ENCODE peak calls at places on chromosomes 2 and 18, in four cellular contexts. One of them, this sample, is unnamed.

GRCh38 chr2:175734679-175735078 is 267.4 kb downstream of the LNPK start:
- DNase-seq in HCT116: no peak
- DNase-seq in K562: no peak
- DNase-seq in Panc1: no peak
- DNase-seq in this sample: no peak

GRCh38 chr2:233145726-233146125 is 85.6 kb downstream of the INPP5D start:
- DNase-seq in HCT116: no peak
- DNase-seq in K562: no peak
- DNase-seq in Panc1: no peak
- DNase-seq in this sample: no peak

GRCh38 chr18:21636769-21637168 is 24.7 kb downstream of the SNRPD1 start:
- DNase-seq in HCT116: no peak
- DNase-seq in K562: no peak
- DNase-seq in Panc1: no peak
- DNase-seq in this sample: no peak

GRCh38 chr2:195559431-195559914 is 97.6 kb upstream of the SLC39A10 start:
- DNase-seq in HCT116: no peak
- DNase-seq in K562: no peak
- DNase-seq in Panc1: no peak
- DNase-seq in this sample: no peak

GRCh38 chr2:234453216-234453615 is 43.7 kb downstream of the ARL4C start:
- DNase-seq in HCT116: no peak
- DNase-seq in K562: no peak
- DNase-seq in Panc1: no peak
- DNase-seq in this sample: no peak

GRCh38 chr18:63107931-63108330 is 211.6 kb downstream of the BCL2 start:
- DNase-seq in HCT116: no peak
- DNase-seq in K562: no peak
- DNase-seq in Panc1: no peak
- DNase-seq in this sample: no peak

GRCh38 chr18:6565336-6566081 is 150.8 kb upstream of the L3MBTL4 start:
- DNase-seq in HCT116: no peak
- DNase-seq in K562: no peak
- DNase-seq in Panc1: no peak
- DNase-seq in this sample: no peak

GRCh38 chr2:229348135-229348534 is 77.0 kb upstream of the PID1 start:
- DNase-seq in HCT116: no peak
- DNase-seq in K562: no peak
- DNase-seq in Panc1: no peak
- DNase-seq in this sample: no peak

GRCh38 chr2:216350214-216350789 is 22.0 kb downstream of the MARCHF4 start:
- DNase-seq in HCT116: no peak
- DNase-seq in K562: no peak
- DNase-seq in Panc1: no peak
- DNase-seq in this sample: no peak

GRCh38 chr2:57397550-57398360 is 648.9 kb upstream of the VRK2 start:
- DNase-seq in HCT116: no peak
- DNase-seq in K562: no peak
- DNase-seq in Panc1: no peak
- DNase-seq in this sample: no peak

GRCh38 chr2:217160978-217161973 is 301.4 kb upstream of the TNP1 start:
- DNase-seq in HCT116: no peak
- DNase-seq in K562: no peak
- DNase-seq in Panc1: no peak
- DNase-seq in this sample: no peak

GRCh38 chr18:23281626-23282436 is 146.5 kb downstream of the CABLES1 start:
- DNase-seq in HCT116: peak
- DNase-seq in K562: no peak
- DNase-seq in Panc1: no peak
- DNase-seq in this sample: no peak

GRCh38 chr2:55838653-55839052 is 84.9 kb downstream of the EFEMP1 start:
- DNase-seq in HCT116: no peak
- DNase-seq in K562: no peak
- DNase-seq in Panc1: no peak
- DNase-seq in this sample: no peak

GRCh38 chr2:85580206-85580605 is 2.8 kb downstream of the VAMP8 start:
- DNase-seq in HCT116: no peak
- DNase-seq in K562: no peak
- DNase-seq in Panc1: no peak
- DNase-seq in this sample: no peak

GRCh38 chr2:201854841-201855240 is 48.5 kb downstream of the CDK15 start:
- DNase-seq in HCT116: no peak
- DNase-seq in K562: no peak
- DNase-seq in Panc1: no peak
- DNase-seq in this sample: no peak

GRCh38 chr2:9815844-9816279 is 27.4 kb upstream of the TAF1B start:
- DNase-seq in HCT116: no peak
- DNase-seq in K562: no peak
- DNase-seq in Panc1: no peak
- DNase-seq in this sample: no peak

GRCh38 chr2:209577376-209578357 is 153.8 kb downstream of the MAP2 start:
- DNase-seq in HCT116: peak
- DNase-seq in K562: no peak
- DNase-seq in Panc1: no peak
- DNase-seq in this sample: peak

GRCh38 chr2:209661286-209661685 is 110.3 kb upstream of the UNC80 start:
- DNase-seq in HCT116: no peak
- DNase-seq in K562: no peak
- DNase-seq in Panc1: no peak
- DNase-seq in this sample: no peak

GRCh38 chr2:221572821-221573429 is 821 bp upstream of the EPHA4 start:
- DNase-seq in HCT116: no peak
- DNase-seq in K562: no peak
- DNase-seq in Panc1: no peak
- DNase-seq in this sample: no peak

GRCh38 chr2:1625281-1626001 is 118.9 kb downstream of the PXDN start:
- DNase-seq in HCT116: peak
- DNase-seq in K562: no peak
- DNase-seq in Panc1: peak
- DNase-seq in this sample: no peak

GRCh38 chr18:36158261-36158867 is 28.7 kb downstream of the ELP2 start:
- DNase-seq in HCT116: no peak
- DNase-seq in K562: no peak
- DNase-seq in Panc1: no peak
- DNase-seq in this sample: no peak

GRCh38 chr2:82675186-82675585 is 1783.9 kb downstream of the SUCLG1 start:
- DNase-seq in HCT116: no peak
- DNase-seq in K562: no peak
- DNase-seq in Panc1: no peak
- DNase-seq in this sample: no peak

GRCh38 chr2:167756427-167756826 is 491.0 kb downstream of the STK39 start:
- DNase-seq in HCT116: no peak
- DNase-seq in K562: no peak
- DNase-seq in Panc1: no peak
- DNase-seq in this sample: peak

GRCh38 chr2:128277961-128278681 is 40.5 kb downstream of the HS6ST1 start:
- DNase-seq in HCT116: no peak
- DNase-seq in K562: no peak
- DNase-seq in Panc1: no peak
- DNase-seq in this sample: no peak

GRCh38 chr2:241772063-241772499 is 4.5 kb upstream of the GAL3ST2 start:
- DNase-seq in HCT116: no peak
- DNase-seq in K562: no peak
- DNase-seq in Panc1: no peak
- DNase-seq in this sample: peak

GRCh38 chr2:235614900-235615712 is 121.3 kb downstream of the AGAP1 start:
- DNase-seq in HCT116: no peak
- DNase-seq in K562: no peak
- DNase-seq in Panc1: no peak
- DNase-seq in this sample: peak

GRCh38 chr2:187826023-187826422 is 271.8 kb upstream of the TFPI start:
- DNase-seq in HCT116: no peak
- DNase-seq in K562: no peak
- DNase-seq in Panc1: no peak
- DNase-seq in this sample: no peak

GRCh38 chr2:112712903-112713584 is 7.8 kb upstream of the NT5DC4 start:
- DNase-seq in HCT116: no peak
- DNase-seq in K562: peak
- DNase-seq in Panc1: no peak
- DNase-seq in this sample: peak

GRCh38 chr18:24271381-24272331 is 126.0 kb downstream of the OSBPL1A start:
- DNase-seq in HCT116: peak
- DNase-seq in K562: no peak
- DNase-seq in Panc1: no peak
- DNase-seq in this sample: peak

GRCh38 chr2:54438271-54438670 is 17.9 kb upstream of the SPTBN1 start:
- DNase-seq in HCT116: no peak
- DNase-seq in K562: no peak
- DNase-seq in Panc1: no peak
- DNase-seq in this sample: no peak

GRCh38 chr2:17594533-17595391 is 54.3 kb downstream of the VSNL1 start:
- DNase-seq in HCT116: no peak
- DNase-seq in K562: no peak
- DNase-seq in Panc1: no peak
- DNase-seq in this sample: peak

DNA sequence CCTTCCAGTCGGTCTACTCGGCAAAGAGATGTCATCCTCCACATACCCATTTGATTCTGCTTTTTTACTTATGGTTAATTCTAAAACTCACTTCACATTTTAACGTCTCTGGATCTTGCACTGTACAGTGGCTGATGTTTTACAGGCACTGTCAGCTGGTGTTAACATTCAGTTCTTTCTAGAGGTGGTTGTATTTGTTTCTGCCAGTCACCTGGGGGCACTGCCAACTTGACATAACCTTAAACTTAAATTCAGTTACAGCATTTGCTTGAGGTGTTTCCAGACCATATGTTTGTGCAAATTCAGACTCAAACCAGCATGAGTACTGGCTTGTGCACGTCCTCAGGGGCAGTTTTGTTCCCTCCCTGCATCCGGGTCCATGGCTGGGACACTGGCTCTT is 5.3 kb upstream of the TMEM185B start:
- DNase-seq in HCT116: no peak
- DNase-seq in K562: no peak
- DNase-seq in Panc1: no peak
- DNase-seq in this sample: no peak
- TF ChIP-seq TCF7L2 in HCT116: no peak
- TF ChIP-seq TCF7L2 in K562: no peak
- TF ChIP-seq TCF7L2 in Panc1: no peak
- TF ChIP-seq TCF7L2 in this sample: no peak

DNA sequence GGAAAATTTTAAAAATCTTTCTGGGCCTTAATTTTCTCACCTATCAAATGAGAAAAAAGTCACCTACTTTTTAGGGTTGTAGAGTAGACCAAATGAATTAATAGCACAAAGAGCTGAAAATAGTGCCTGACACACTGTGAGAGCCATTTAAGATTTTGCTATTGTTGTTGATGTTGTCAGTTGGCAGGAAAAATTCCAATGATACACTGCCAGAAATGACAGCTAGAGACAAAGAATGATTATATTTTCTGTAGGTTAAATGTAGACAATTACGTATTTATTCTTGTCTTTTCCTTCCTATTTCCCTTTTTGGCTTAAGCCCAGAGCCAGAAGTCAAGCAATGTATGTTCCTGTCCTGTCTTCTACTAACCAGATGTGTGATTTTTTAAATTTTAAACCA is 17.2 kb downstream of the NRXN1 start:
- DNase-seq in HCT116: no peak
- DNase-seq in K562: no peak
- DNase-seq in Panc1: no peak
- DNase-seq in this sample: no peak
- TF ChIP-seq TCF7L2 in HCT116: no peak
- TF ChIP-seq TCF7L2 in K562: no peak
- TF ChIP-seq TCF7L2 in Panc1: no peak
- TF ChIP-seq TCF7L2 in this sample: no peak

GRCh38 chr2:191910518-191910917 is 63.6 kb upstream of the CAVIN2 start:
- DNase-seq in HCT116: no peak
- DNase-seq in K562: no peak
- DNase-seq in Panc1: no peak
- DNase-seq in this sample: no peak
- TF ChIP-seq TCF7L2 in HCT116: no peak
- TF ChIP-seq TCF7L2 in K562: no peak
- TF ChIP-seq TCF7L2 in Panc1: no peak
- TF ChIP-seq TCF7L2 in this sample: no peak

DNA sequence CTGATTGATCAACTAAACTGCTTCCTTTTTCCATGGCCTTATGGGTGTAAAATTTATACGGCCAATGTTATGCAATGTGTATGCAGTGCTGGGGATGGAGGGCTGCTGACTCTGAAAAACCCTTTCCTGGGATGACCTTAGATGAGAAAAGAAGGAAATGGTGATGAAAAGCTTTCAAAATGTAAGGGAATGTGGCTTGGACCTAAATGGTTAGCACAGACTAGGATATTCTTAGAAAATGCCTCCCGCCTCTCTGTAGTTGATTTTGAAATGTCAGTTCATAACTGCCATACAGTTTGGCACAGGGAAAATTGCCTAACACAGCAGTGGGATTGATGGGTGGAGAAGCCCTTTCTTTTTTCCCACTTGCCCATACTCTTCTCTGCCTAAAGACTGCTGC is 9.4 kb upstream of the B3GNT2 start:
- DNase-seq in HCT116: no peak
- DNase-seq in K562: no peak
- DNase-seq in Panc1: no peak
- DNase-seq in this sample: no peak
- TF ChIP-seq TCF7L2 in HCT116: no peak
- TF ChIP-seq TCF7L2 in K562: no peak
- TF ChIP-seq TCF7L2 in Panc1: no peak
- TF ChIP-seq TCF7L2 in this sample: no peak

GRCh38 chr2:121721926-121722325 is 14.7 kb downstream of the NIFK start:
- DNase-seq in HCT116: no peak
- DNase-seq in K562: no peak
- DNase-seq in Panc1: peak
- DNase-seq in this sample: no peak
- TF ChIP-seq TCF7L2 in HCT116: no peak
- TF ChIP-seq TCF7L2 in K562: no peak
- TF ChIP-seq TCF7L2 in Panc1: no peak
- TF ChIP-seq TCF7L2 in this sample: no peak